ENCODE peak calls at places on chromosome 21, in seven cellular contexts. J, M, Q, H, T, E and W are unnamed samples.

GRCh38 chr21:44432841-44433790 is 22.2 kb upstream of the LRRC3 start:
- DNase-seq in J (no peak), M (no peak), Q (no peak), H (peak), T (peak), E (no peak), W (peak)

GRCh38 chr21:15992171-15992570 is 262.4 kb downstream of the USP25 start:
- DNase-seq in J (no peak), M (no peak), Q (no peak), H (no peak), T (no peak), E (no peak), W (no peak)

GRCh38 chr21:31158789-31159581 is 120.7 kb upstream of the KRTAP19-8 start:
- DNase-seq in J (no peak), M (no peak), Q (no peak), H (no peak), T (no peak), E (no peak), W (no peak)

GRCh38 chr21:22319435-22319834 is 1321.2 kb downstream of the NCAM2 start:
- DNase-seq in J (no peak), M (no peak), Q (no peak), H (no peak), T (no peak), E (no peak), W (no peak)

GRCh38 chr21:44372616-44373015 is 19.2 kb downstream of the TRPM2 start:
- DNase-seq in J (no peak), M (no peak), Q (no peak), H (no peak), T (no peak), E (no peak), W (no peak)

GRCh38 chr21:43893536-43894205 is 28.6 kb downstream of the AGPAT3 start:
- DNase-seq in J (peak), M (no peak), Q (no peak), H (peak), T (peak), E (peak), W (no peak)

GRCh38 chr21:15908187-15908586 is 178.4 kb downstream of the USP25 start:
- DNase-seq in J (no peak), M (no peak), Q (no peak), H (no peak), T (no peak), E (no peak), W (no peak)

GRCh38 chr21:17925900-17926299 is 106.7 kb upstream of the C21orf91 start:
- DNase-seq in J (no peak), M (no peak), Q (no peak), H (no peak), T (no peak), E (no peak), W (no peak)

GRCh38 chr21:43975469-43976098 is 36.5 kb upstream of the TRAPPC10 start:
- DNase-seq in J (peak), M (peak), Q (no peak), H (peak), T (peak), E (peak), W (no peak)

GRCh38 chr21:43313221-43313938 is 113.6 kb downstream of the SIK1 start:
- DNase-seq in J (no peak), M (no peak), Q (no peak), H (no peak), T (no peak), E (no peak), W (no peak)

DNA sequence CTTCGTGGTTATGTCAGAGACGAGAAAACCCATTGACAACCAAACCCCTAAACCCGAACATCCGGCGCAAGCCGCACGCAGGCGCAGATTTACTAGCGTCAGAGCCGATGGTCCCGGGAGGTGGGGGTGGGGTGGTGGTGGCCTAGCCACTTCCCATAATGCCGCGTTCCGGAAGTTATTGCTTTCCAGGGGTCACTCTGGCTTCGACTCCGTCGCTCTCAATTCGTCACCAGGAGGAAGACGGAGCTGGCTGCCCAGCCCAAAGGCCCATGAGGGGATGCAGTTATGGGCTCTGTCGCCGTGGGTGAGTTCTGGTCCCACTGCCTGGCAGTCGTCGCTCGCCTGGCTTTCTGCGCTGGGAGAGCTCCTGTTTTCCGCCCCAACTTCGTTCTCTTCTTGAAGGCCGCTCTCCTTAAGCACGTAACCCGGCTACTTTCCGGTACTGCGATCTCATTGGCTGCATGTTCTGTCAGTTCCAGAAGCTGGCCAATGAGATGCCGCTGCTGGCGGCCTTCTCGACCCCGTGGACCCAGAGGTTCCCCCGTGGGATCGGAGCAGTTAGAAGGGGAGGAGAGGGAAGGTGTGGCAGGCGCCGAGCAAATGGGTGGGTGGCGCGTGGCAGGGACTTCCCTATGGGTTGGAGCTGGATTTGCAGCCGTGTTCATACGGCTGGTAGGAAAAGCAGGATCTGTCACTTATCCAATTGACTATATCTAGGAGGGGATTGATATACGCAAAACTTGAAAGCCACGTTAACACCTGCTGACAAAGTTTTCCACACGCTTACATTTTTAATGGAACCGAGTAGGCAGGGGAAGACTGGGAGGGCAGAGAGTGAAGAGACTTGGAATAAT is at the start of gene USP16:
- DNase-seq in J (peak), M (peak), Q (peak), H (peak), T (peak), E (peak), W (peak)
- TF ChIP-seq CTCF in J (no peak), M (no peak), Q (no peak), H (no peak), T (no peak), E (no peak), W (no peak)

DNA sequence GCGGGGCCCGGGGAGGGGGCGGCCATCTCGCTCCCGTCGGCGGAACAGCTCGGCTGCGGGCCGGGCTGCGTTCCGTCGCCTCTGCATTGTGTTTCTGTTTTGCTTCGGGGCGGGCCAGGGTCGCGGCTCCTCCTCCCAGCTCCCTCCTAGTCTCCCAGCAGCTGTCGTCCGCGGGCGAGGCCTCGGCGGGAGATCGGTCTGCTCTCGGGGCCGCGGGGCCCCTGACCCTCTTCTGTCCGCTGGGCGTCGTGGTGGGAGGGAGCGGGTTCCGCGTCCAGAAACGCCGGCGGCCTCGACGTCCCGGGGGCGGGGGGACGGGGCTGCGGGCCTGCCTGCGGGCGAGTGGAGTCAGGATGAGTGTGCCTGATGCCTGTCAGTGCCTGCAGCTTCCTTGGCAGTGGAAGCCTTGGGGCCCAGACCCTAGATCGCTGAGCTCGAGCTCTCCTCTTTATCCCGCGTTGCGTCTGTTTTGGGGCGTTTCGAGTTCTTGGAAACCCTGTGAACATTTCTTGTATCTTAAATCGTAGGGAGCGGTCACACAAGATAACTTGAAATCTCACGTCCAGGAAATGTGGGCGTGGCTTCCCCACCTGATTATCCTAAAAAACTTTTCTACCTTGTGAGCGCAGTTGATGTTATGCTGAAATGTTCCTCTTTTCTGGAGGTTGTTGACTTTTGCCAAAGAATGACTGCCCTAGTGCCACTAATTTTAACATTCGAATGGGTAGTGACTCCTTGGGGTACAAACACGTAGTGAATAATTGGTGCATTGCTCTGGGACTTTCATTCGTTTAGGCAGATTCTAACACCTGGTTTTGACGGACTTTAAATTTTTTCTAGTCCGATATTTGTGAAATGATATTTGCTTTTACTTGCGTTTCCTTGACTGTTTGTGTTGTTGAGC is 676 bp downstream of the MORC3 start:
- DNase-seq in J (peak), M (peak), Q (no peak), H (peak), T (peak), E (no peak), W (no peak)
- TF ChIP-seq POLR2A in J (no peak), M (no peak), Q (no peak), H (no peak), T (no peak), E (peak), W (no peak)

DNA sequence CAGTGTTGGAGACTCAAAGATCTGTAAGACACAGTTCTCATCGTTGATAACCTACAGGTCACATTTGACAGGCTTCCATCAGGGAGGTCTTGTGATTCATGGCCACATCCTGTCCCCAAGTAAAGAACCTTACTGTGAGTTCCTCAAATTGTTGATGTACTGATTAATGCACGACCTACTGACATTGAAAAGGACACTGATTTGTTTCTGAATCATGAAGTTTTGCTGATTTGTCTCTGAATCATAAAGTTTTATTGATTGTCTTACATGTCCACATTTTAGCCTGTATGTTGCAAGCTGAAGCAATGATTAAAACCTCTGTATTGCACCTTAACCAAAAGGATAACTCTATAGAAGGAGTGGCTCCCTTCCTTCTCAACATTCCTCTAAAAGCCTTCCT is 476.3 kb upstream of the RUNX1 start:
- DNase-seq in J (no peak), M (no peak), Q (no peak), H (no peak), T (no peak), E (no peak), W (no peak)
- TF ChIP-seq POLR2AphosphoS5 in J (no peak), M (no peak), Q (no peak), H (no peak), T (no peak), E (no peak), W (no peak)

GRCh38 chr21:26844258-26845065 is 747 bp downstream of the ADAMTS1 start:
- DNase-seq in J (no peak), M (peak), Q (no peak), H (peak), T (peak), E (no peak), W (no peak)

GRCh38 chr21:26845066-26845749 is at the start of gene ADAMTS1:
- DNase-seq in J (peak), M (peak), Q (peak), H (peak), T (peak), E (no peak), W (no peak)

GRCh38 chr21:26843912-26844257 is 1.3 kb downstream of the ADAMTS1 start:
- DNase-seq in J (no peak), M (no peak), Q (no peak), H (no peak), T (no peak), E (no peak), W (no peak)

GRCh38 chr21:26842300-26842699 is 2.9 kb downstream of the ADAMTS1 start:
- DNase-seq in J (no peak), M (no peak), Q (no peak), H (no peak), T (no peak), E (no peak), W (no peak)

GRCh38 chr21:26842976-26843911 is 2.0 kb downstream of the ADAMTS1 start:
- DNase-seq in J (peak), M (peak), Q (no peak), H (peak), T (peak), E (no peak), W (no peak)
- TF ChIP-seq CTCF in J (no peak), M (no peak), Q (peak), H (peak), T (no peak), E (no peak), W (peak)

DNA sequence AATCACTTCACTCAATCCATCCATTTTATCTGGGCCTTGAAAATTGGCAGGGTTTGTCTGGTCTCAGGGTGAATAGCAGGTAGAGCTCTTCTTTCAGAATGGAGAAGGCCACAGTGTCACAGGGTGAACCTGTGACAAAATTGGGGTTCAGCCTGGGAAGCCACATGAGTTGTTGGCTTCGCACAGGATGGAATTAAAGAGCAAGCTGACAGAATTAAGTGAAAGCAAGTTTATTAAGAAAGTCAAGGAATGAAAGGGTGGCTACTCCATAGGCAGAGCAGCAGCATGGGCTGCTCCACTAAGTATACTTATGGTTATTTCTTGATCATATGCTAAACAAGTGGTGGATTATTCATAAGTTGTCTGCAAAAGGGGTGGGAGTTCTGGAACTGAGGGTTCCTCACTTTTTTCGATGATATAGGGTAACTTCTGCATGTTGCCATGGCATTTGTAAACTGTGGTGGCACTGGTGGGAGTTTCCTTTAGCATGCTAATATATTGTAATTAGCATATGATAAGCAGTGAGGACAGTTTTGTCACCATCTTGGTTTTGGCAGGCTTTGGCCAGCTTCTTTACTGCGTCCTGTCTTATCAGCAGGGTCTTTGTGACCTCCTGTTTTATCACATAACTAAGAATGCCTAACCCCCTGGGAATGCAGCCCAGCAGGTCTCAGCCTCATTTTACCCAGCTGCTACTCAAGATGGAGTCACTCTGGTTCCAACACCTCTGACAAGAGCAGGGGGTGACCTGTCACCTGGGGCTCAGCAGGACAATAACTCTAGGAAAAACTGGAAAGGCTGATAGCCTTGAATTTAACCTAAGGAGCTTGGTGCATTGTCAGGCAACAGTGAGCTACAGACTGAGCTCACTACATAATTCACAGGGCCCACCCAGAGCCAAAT is 5.1 kb downstream of the IFNAR2 start:
- DNase-seq in J (no peak), M (no peak), Q (no peak), H (no peak), T (no peak), E (no peak), W (no peak)
- TF ChIP-seq POLR2A in J (no peak), M (no peak), Q (no peak), H (no peak), T (no peak), E (peak), W (no peak)

GRCh38 chr21:45544449-45545235 is 2.4 kb upstream of the SLC19A1 start:
- DNase-seq in J (peak), M (no peak), Q (no peak), H (peak), T (peak), E (no peak), W (peak)

GRCh38 chr21:45542667-45543370 is 579 bp upstream of the SLC19A1 start:
- DNase-seq in J (peak), M (peak), Q (no peak), H (peak), T (peak), E (no peak), W (peak)

GRCh38 chr21:45543371-45543709 is 1.1 kb upstream of the SLC19A1 start:
- DNase-seq in J (peak), M (peak), Q (no peak), H (peak), T (no peak), E (no peak), W (peak)

GRCh38 chr21:45545236-45545570 is 3.0 kb upstream of the SLC19A1 start:
- DNase-seq in J (no peak), M (no peak), Q (no peak), H (no peak), T (no peak), E (no peak), W (no peak)

GRCh38 chr21:45543710-45544448 is 1.6 kb upstream of the SLC19A1 start:
- DNase-seq in J (peak), M (peak), Q (no peak), H (peak), T (peak), E (no peak), W (peak)
- TF ChIP-seq POLR2AphosphoS5 in J (no peak), M (no peak), Q (no peak), H (no peak), T (no peak), E (no peak), W (no peak)

DNA sequence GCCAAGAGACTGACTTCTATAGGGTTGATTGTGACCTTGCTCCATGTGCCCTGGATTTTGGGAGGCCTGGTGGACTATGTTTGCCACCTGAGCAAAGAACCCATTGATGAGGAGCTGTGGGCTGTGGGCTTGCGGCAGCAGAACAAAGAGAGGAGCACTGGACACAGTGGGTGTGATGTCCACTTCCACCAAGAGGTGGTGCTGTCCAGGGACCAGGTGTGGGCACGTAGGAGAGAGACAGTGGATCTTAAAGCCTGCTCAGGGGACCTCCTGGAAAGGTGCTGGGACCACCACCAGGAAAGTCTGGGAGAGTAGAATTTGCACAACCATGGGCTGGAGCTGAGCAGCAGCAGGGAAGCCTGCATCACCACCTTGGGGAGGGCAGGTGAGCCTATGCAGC is 106.7 kb upstream of the ETS2 start:
- DNase-seq in J (no peak), M (no peak), Q (no peak), H (no peak), T (no peak), E (peak), W (no peak)
- TF ChIP-seq CTCF in J (no peak), M (no peak), Q (peak), H (no peak), T (no peak), E (peak), W (no peak)